ENCODE peak calls at places on chromosomes 6 and 20, in seven cellular contexts. X, M, G, A, D, W and R are unnamed samples.

GRCh38 chr6:53347250-53347920 is 1.4 kb downstream of the ELOVL5 start:
- DNase-seq in X (no peak), M (no peak), G (peak), A (peak), D (peak), W (peak), R (no peak)

GRCh38 chr6:24864345-24864744 is 65.6 kb upstream of the ARMH2 start:
- DNase-seq in X (no peak), M (no peak), G (no peak), A (peak), D (peak), W (no peak), R (no peak)

GRCh38 chr6:111830003-111830402 is 43.2 kb downstream of the FYN start:
- DNase-seq in X (no peak), M (no peak), G (no peak), A (no peak), D (peak), W (no peak), R (no peak)

GRCh38 chr6:147213772-147214171 is 9.6 kb downstream of the STXBP5 start:
- DNase-seq in X (no peak), M (no peak), G (no peak), A (no peak), D (no peak), W (no peak), R (no peak)

GRCh38 chr20:32976746-32977145 is 27.5 kb downstream of the SUN5 start:
- DNase-seq in X (no peak), M (no peak), G (no peak), A (no peak), D (no peak), W (no peak), R (no peak)

GRCh38 chr6:23499549-23499948 is 626.5 kb upstream of the NRSN1 start:
- DNase-seq in X (no peak), M (no peak), G (no peak), A (no peak), D (no peak), W (no peak), R (no peak)

GRCh38 chr6:98835149-98836024 is 1.0 kb downstream of the POU3F2 start:
- DNase-seq in X (peak), M (peak), G (no peak), A (no peak), D (peak), W (no peak), R (no peak)

GRCh38 chr6:41191569-41191968 is 9.4 kb downstream of the TREML2 start:
- DNase-seq in X (peak), M (peak), G (peak), A (no peak), D (no peak), W (peak), R (no peak)

GRCh38 chr6:56055066-56055465 is 179.7 kb upstream of the BMP5 start:
- DNase-seq in X (no peak), M (no peak), G (no peak), A (no peak), D (no peak), W (no peak), R (no peak)

GRCh38 chr6:36679043-36679821 is 718 bp downstream of the CDKN1A start:
- DNase-seq in X (peak), M (peak), G (peak), A (peak), D (peak), W (no peak), R (no peak)

GRCh38 chr6:42820509-42821340 is 38.9 kb downstream of the BICRAL start:
- DNase-seq in X (peak), M (no peak), G (no peak), A (no peak), D (no peak), W (no peak), R (no peak)

GRCh38 chr20:2693286-2693995 is 861 bp downstream of the EBF4 start:
- DNase-seq in X (peak), M (peak), G (peak), A (no peak), D (no peak), W (no peak), R (peak)

GRCh38 chr6:158640519-158640918 is 4.0 kb downstream of the DYNLT1 start:
- DNase-seq in X (no peak), M (no peak), G (peak), A (no peak), D (no peak), W (no peak), R (no peak)

GRCh38 chr6:157494132-157494705 is 113.2 kb downstream of the ZDHHC14 start:
- DNase-seq in X (no peak), M (no peak), G (no peak), A (no peak), D (no peak), W (no peak), R (no peak)

GRCh38 chr6:75243333-75244062 is at the start of gene COX7A2:
- DNase-seq in X (peak), M (peak), G (peak), A (peak), D (peak), W (peak), R (peak)

GRCh38 chr6:13689511-13690256 is 22.0 kb downstream of the RANBP9 start:
- DNase-seq in X (no peak), M (no peak), G (no peak), A (no peak), D (peak), W (no peak), R (no peak)

GRCh38 chr20:6641012-6641411 is 126.5 kb upstream of the BMP2 start:
- DNase-seq in X (no peak), M (no peak), G (no peak), A (no peak), D (no peak), W (no peak), R (no peak)

DNA sequence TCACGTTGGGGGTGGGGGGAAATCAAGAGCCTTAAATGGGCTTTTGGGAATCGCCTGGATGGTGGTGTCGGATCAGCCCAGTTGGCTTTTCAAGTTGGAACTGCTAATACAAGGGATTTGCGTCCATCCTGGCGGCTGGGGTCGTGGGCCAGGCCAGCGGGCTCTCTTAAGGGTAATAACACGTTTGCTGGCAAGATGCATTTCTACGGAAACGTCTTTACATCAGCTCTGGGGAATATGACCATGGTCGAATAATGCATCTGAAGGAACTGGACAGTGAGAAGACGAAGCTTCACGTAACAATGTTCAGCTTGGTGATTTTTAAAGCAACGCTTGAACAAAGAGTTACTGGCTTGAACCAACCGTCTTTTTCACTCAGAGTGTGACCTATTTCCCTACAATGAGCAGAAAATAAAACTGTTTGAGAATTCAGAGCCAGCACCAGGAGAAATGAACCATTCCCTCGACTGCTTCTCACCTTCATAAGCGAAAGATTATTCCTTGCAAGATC is 1.6 kb upstream of the MARCKS start:
- DNase-seq in X (no peak), M (peak), G (no peak), A (peak), D (peak), W (peak), R (peak)
- H3K27ac ChIP-seq in X (peak), M (no peak), G (no peak), A (peak), D (peak), W (peak), R (peak)

DNA sequence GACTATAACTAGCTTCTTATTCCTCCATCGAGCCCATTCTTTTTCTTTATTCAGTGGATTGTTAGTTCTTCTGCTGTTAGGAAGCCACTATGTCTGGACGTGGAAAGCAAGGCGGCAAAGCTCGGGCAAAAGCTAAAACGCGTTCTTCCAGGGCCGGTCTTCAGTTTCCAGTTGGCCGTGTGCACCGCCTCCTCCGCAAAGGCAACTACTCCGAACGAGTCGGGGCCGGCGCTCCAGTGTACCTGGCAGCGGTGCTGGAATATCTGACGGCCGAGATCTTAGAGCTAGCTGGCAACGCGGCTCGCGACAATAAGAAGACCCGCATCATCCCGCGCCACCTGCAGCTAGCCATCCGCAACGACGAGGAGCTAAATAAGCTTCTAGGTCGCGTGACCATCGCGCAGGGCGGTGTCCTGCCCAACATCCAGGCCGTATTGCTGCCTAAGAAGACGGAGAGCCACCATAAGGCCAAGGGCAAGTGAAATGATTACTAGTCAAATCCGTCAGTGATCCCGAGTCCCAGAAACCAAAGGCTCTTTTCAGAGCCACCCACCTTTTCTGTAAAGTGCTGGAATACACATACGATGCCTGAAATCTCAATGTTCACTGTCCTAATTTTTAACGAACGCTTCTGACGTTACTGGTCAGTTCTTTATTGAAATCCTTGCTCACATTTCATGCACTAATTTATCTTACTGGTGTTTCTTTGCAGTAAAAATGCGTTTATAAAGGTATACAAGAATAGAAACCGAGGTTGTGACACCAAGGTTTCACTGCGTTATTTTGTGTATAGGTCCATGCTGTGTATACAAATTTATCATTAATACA is 129.9 kb downstream of the HFE start:
- DNase-seq in X (no peak), M (peak), G (peak), A (peak), D (peak), W (peak), R (no peak)
- TF ChIP-seq CTCF in X (peak), M (peak), G (peak), A (peak), D (peak), W (no peak), R (peak)

GRCh38 chr20:10741060-10741459 is 67.3 kb upstream of the JAG1 start:
- DNase-seq in X (no peak), M (no peak), G (no peak), A (no peak), D (no peak), W (no peak), R (no peak)
- H3K27ac ChIP-seq in X (no peak), M (no peak), G (no peak), A (no peak), D (no peak), W (no peak), R (no peak)

GRCh38 chr20:60454491-60454890 is 496.3 kb downstream of the CDH26 start:
- DNase-seq in X (no peak), M (no peak), G (no peak), A (no peak), D (no peak), W (no peak), R (no peak)

GRCh38 chr20:60453388-60453787 is 495.2 kb downstream of the CDH26 start:
- DNase-seq in X (no peak), M (no peak), G (no peak), A (no peak), D (no peak), W (no peak), R (no peak)

GRCh38 chr20:60455272-60455671 is 497.0 kb downstream of the CDH26 start:
- DNase-seq in X (no peak), M (no peak), G (no peak), A (no peak), D (no peak), W (no peak), R (no peak)

GRCh38 chr20:60459212-60459611 is 501.0 kb downstream of the CDH26 start:
- DNase-seq in X (no peak), M (no peak), G (no peak), A (no peak), D (no peak), W (no peak), R (no peak)

GRCh38 chr20:60453847-60454246 is 495.6 kb downstream of the CDH26 start:
- DNase-seq in X (peak), M (peak), G (no peak), A (no peak), D (no peak), W (no peak), R (no peak)
- TF ChIP-seq CTCF in X (no peak), M (peak), G (no peak), A (no peak), D (no peak), W (no peak), R (no peak)

DNA sequence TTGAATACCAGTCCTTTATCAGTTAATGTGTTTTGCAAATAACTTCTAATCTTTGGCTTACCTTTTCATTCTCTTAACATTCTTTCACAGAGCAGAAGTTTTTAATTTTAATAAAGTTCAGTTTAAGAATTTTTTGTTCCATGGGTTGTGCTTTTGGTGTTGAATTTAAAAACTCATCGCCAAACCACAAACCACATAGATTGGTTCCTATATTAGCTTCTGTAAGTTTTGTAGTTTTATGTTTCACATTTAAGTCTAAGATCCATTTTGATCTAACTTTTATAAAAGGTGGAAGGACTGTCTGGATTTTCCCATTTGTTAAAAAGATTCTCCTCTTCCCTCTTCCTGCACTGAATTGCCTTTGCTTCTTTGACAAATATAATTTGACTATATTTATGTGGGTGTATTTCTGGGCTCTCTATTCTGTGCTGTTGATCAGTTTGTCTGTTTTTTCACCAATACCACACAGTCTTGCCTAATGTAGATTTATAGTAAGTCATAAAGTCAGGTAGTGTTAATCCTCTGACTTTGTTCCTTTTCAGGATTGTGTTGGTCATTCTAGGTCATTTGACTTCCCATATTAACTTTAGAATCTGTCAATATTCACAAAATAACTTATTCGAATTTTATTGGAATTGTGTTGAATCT is 17.5 kb upstream of the SDCBP2 start:
- DNase-seq in X (no peak), M (no peak), G (no peak), A (no peak), D (no peak), W (no peak), R (no peak)
- H3K27ac ChIP-seq in X (no peak), M (no peak), G (no peak), A (no peak), D (no peak), W (no peak), R (no peak)

GRCh38 chr6:5422321-5422915 is 161.1 kb downstream of the FARS2 start:
- DNase-seq in X (peak), M (peak), G (no peak), A (peak), D (peak), W (no peak), R (peak)
- TF ChIP-seq CTCF in X (peak), M (peak), G (no peak), A (peak), D (peak), W (no peak), R (peak)

GRCh38 chr6:32983964-32984638 is 15.7 kb downstream of the BRD2 start:
- DNase-seq in X (no peak), M (no peak), G (no peak), A (no peak), D (no peak), W (no peak), R (no peak)

GRCh38 chr6:32982702-32983492 is 14.5 kb downstream of the BRD2 start:
- DNase-seq in X (no peak), M (no peak), G (no peak), A (no peak), D (no peak), W (no peak), R (no peak)

GRCh38 chr6:32983493-32983848 is 15.1 kb downstream of the BRD2 start:
- DNase-seq in X (no peak), M (no peak), G (no peak), A (no peak), D (no peak), W (no peak), R (no peak)

GRCh38 chr6:32980488-32981038 is 12.2 kb downstream of the BRD2 start:
- DNase-seq in X (no peak), M (no peak), G (no peak), A (no peak), D (no peak), W (no peak), R (no peak)

GRCh38 chr6:32982084-32982701 is 13.8 kb downstream of the BRD2 start:
- DNase-seq in X (no peak), M (no peak), G (no peak), A (no peak), D (no peak), W (no peak), R (no peak)
- H3K27ac ChIP-seq in X (peak), M (peak), G (no peak), A (no peak), D (no peak), W (no peak), R (no peak)

GRCh38 chr6:48278261-48278660 is 167.3 kb upstream of the PTCHD4 start:
- DNase-seq in X (no peak), M (peak), G (no peak), A (no peak), D (no peak), W (no peak), R (no peak)
- TF ChIP-seq CTCF in X (no peak), M (no peak), G (no peak), A (no peak), D (no peak), W (no peak), R (no peak)

GRCh38 chr6:93823489-93823888 is 404.1 kb upstream of the EPHA7 start:
- DNase-seq in X (no peak), M (no peak), G (no peak), A (no peak), D (no peak), W (no peak), R (no peak)

GRCh38 chr6:93829009-93829408 is 409.6 kb upstream of the EPHA7 start:
- DNase-seq in X (no peak), M (no peak), G (no peak), A (no peak), D (no peak), W (no peak), R (no peak)

GRCh38 chr6:93827728-93828127 is 408.4 kb upstream of the EPHA7 start:
- DNase-seq in X (no peak), M (no peak), G (no peak), A (no peak), D (no peak), W (no peak), R (no peak)

GRCh38 chr6:93828553-93828952 is 409.2 kb upstream of the EPHA7 start:
- DNase-seq in X (no peak), M (no peak), G (no peak), A (no peak), D (no peak), W (no peak), R (no peak)

DNA sequence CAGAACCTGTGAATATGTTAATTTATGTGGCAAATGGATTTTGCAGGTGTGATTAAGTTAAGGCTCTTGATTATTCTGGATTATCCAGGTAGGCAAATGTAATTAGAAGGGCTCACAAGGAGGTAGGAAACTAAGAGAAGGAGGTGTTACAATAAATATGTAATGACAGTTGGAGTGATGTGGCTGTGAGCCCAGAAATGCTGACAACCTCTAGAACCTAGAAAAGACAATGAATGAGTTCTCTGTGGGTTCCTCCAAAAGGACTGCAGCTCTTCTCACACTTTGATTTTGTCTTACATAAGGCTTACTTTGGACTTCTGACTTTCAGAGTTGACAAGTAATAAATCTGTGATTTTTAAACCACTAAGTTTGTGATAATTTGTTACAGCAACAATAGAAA is 406.6 kb upstream of the EPHA7 start:
- DNase-seq in X (no peak), M (no peak), G (no peak), A (no peak), D (no peak), W (no peak), R (no peak)
- H3K27ac ChIP-seq in X (no peak), M (no peak), G (no peak), A (no peak), D (no peak), W (no peak), R (no peak)